ENCODE peak calls at places on chromosomes 11 and 22, in six cellular contexts. V, G, W, U, M and F are unnamed samples. For H3K79me2, the result is how much of the 10 kb centered on the place peaks cover.

GRCh38 chr11:106133529-106133928 is 56.1 kb downstream of the AASDHPPT start:
- DNase-seq in M (no peak), G (peak), W (no peak), V (peak), U (no peak), F (no peak)

GRCh38 chr11:128521697-128522062 is 65.7 kb downstream of the ETS1 start:
- DNase-seq in U (peak), V (no peak), M (peak), G (peak), W (no peak), F (peak)

GRCh38 chr11:87239001-87239400 is 201.3 kb downstream of the TMEM135 start:
- DNase-seq in V (no peak), M (no peak), G (no peak), W (no peak), U (no peak), F (no peak)

GRCh38 chr11:36372101-36372767 is 76.1 kb downstream of the PRR5L start:
- DNase-seq in V (peak), W (no peak), M (no peak), G (peak), U (no peak), F (no peak)

GRCh38 chr11:134730096-134730495 is 318.1 kb upstream of the B3GAT1 start:
- DNase-seq in U (no peak), M (no peak), V (no peak), G (no peak), W (no peak), F (no peak)

GRCh38 chr22:19974935-19975706 is 33.5 kb upstream of the TXNRD2 start:
- DNase-seq in V (peak), W (no peak), U (no peak), G (no peak), M (no peak), F (no peak)

GRCh38 chr11:131694526-131695424 is 324.4 kb downstream of the NTM start:
- DNase-seq in V (peak), U (peak), W (peak), M (peak), G (peak), F (peak)

GRCh38 chr22:22752556-22753477 is 108.4 kb downstream of the GGTLC2 start:
- DNase-seq in W (no peak), M (peak), V (peak), G (peak), U (no peak), F (no peak)

GRCh38 chr11:67374571-67375276 is 1.3 kb upstream of the CLCF1 start:
- DNase-seq in G (peak), U (no peak), V (peak), M (no peak), W (no peak), F (no peak)

GRCh38 chr11:127931811-127932210 is 655.5 kb downstream of the ETS1 start:
- DNase-seq in V (no peak), U (no peak), W (no peak), G (no peak), M (no peak), F (peak)

GRCh38 chr22:49951001-49951677 is 9.4 kb upstream of the PIM3 start:
- DNase-seq in W (no peak), V (peak), M (no peak), U (no peak), G (no peak), F (no peak)

GRCh38 chr22:32837142-32837541 is 35.6 kb downstream of the TIMP3 start:
- DNase-seq in M (no peak), W (no peak), G (no peak), V (no peak), U (no peak), F (no peak)

GRCh38 chr11:33258631-33259184 is 1.5 kb downstream of the HIPK3 start:
- DNase-seq in U (no peak), M (peak), W (no peak), G (peak), V (peak), F (no peak)

GRCh38 chr11:33941637-33942160 is 49.8 kb upstream of the LMO2 start:
- DNase-seq in U (peak), W (peak), V (no peak), M (no peak), G (peak), F (no peak)

GRCh38 chr22:48045369-48045768 is 1282.9 kb downstream of the TBC1D22A start:
- DNase-seq in V (no peak), G (no peak), W (no peak), U (no peak), M (peak), F (no peak)

GRCh38 chr11:132718711-132719641 is 813.3 kb downstream of the OPCML start:
- DNase-seq in V (no peak), U (no peak), W (no peak), M (peak), G (peak), F (no peak)

GRCh38 chr11:35619030-35619753 is 932 bp downstream of the FJX1 start:
- DNase-seq in G (peak), V (peak), U (peak), M (peak), W (no peak), F (peak)

GRCh38 chr11:46718155-46719019 is 626 bp upstream of the F2 start:
- DNase-seq in V (peak), M (no peak), G (no peak), U (no peak), W (no peak), F (no peak)

GRCh38 chr22:17664414-17665045 is 26.0 kb downstream of the BCL2L13 start:
- DNase-seq in U (no peak), M (no peak), V (no peak), W (no peak), G (no peak), F (no peak)

GRCh38 chr11:17921620-17922473 is 91.0 kb downstream of the SERGEF start:
- DNase-seq in M (no peak), U (no peak), G (peak), V (no peak), W (no peak), F (no peak)

GRCh38 chr11:2316169-2316962 is 14.6 kb downstream of the TSPAN32 start:
- DNase-seq in V (no peak), W (no peak), M (no peak), G (no peak), U (peak), F (no peak)

GRCh38 chr11:12137938-12138731 is 27.7 kb downstream of the MICAL2 start:
- DNase-seq in V (no peak), U (peak), G (peak), W (no peak), M (no peak), F (peak)

GRCh38 chr11:109371444-109372176 is 50.4 kb upstream of the C11orf87 start:
- DNase-seq in W (no peak), M (no peak), G (peak), U (peak), V (no peak), F (no peak)

GRCh38 chr11:11865449-11865848 is 23.7 kb downstream of the USP47 start:
- DNase-seq in M (no peak), G (no peak), V (no peak), U (no peak), W (no peak), F (no peak)

GRCh38 chr22:46067159-46068111 is 82.9 kb upstream of the PPARA start:
- DNase-seq in W (no peak), M (no peak), U (no peak), V (peak), G (peak), F (no peak)

GRCh38 chr22:48594757-48595510 is 1232.7 kb downstream of the BRD1 start:
- DNase-seq in M (no peak), U (no peak), G (no peak), V (no peak), W (no peak), F (no peak)

GRCh38 chr11:111762981-111763643 is 3.1 kb downstream of the PPP2R1B start:
- DNase-seq in U (no peak), V (peak), W (no peak), G (peak), M (no peak), F (peak)

GRCh38 chr22:50612715-50613221 is 12.2 kb downstream of the MAPK8IP2 start:
- DNase-seq in W (no peak), G (no peak), M (no peak), V (no peak), U (peak), F (peak)

GRCh38 chr22:25219948-25220442 is 556 bp downstream of the CRYBB2 start:
- DNase-seq in G (no peak), V (peak), W (no peak), M (no peak), U (no peak), F (no peak)

GRCh38 chr11:14414470-14415461 is 55.8 kb upstream of the RRAS2 start:
- DNase-seq in U (no peak), V (no peak), W (no peak), G (peak), M (no peak), F (no peak)

GRCh38 chr11:12287374-12288211 is 89.8 kb upstream of the PARVA start:
- DNase-seq in V (peak), M (no peak), U (peak), G (peak), W (peak), F (peak)

GRCh38 chr22:48882636-48883200 is 945.0 kb downstream of the BRD1 start:
- DNase-seq in M (no peak), G (no peak), W (no peak), V (no peak), U (no peak), F (no peak)

GRCh38 chr11:68021167-68021787 is 9.2 kb upstream of the NDUFS8 start:
- DNase-seq in V (peak), W (no peak), G (no peak), U (peak), M (peak), F (peak)

GRCh38 chr11:59097113-59097708 is 9.8 kb upstream of the FAM111B start:
- DNase-seq in W (peak), G (peak), M (peak), U (peak), V (peak), F (peak)

GRCh38 chr11:999009-999408 is 37.5 kb downstream of the MUC6 start:
- DNase-seq in U (no peak), G (no peak), V (no peak), M (no peak), W (no peak), F (no peak)

GRCh38 chr11:8586184-8586583 is 7.8 kb downstream of the STK33 start:
- DNase-seq in G (no peak), U (no peak), V (no peak), M (no peak), W (no peak), F (no peak)

GRCh38 chr11:69252494-69252845 is 41.5 kb upstream of the MYEOV start:
- DNase-seq in U (no peak), W (no peak), G (peak), M (no peak), V (no peak), F (no peak)

DNA sequence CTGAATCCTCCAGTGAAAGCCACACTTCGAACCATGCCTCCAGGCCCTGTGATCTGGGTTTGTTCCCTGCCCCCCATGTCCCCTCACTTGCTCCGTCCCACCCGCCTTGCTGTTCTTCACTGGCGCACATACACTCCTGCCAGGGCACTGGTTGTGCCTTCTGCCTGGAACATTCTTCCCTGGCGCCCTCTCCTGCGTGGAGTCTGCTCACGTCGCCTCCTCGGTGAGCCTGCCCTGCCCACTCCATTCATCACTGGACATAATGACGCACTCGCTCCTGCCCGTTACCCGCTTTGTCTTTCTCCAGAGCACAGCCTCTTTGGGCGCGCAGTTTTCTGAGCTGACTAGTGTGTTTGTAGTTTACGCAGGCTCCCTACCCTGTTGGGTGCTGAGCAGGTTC is 21.0 kb upstream of the MIEF1 start:
- DNase-seq in G (no peak), U (no peak), M (no peak), V (no peak), W (no peak), F (no peak)
- H3K79me2 ChIP-seq in G (under half), U (under half), M (half or more), V (under half), W (under half), F (under half)

GRCh38 chr22:26684173-26684572 is 26.8 kb downstream of the MIAT start:
- DNase-seq in M (no peak), W (no peak), V (no peak), U (no peak), G (no peak), F (no peak)
- H3K9ac ChIP-seq in M (no peak), W (no peak), V (no peak), U (no peak), G (no peak), F (no peak)

GRCh38 chr11:80702264-80702663 is 1261.4 kb upstream of the TENM4 start:
- DNase-seq in W (no peak), U (no peak), M (no peak), V (peak), G (no peak), F (no peak)
- TF ChIP-seq EZH2phosphoT487 in W (no peak), U (no peak), M (no peak), V (no peak), G (no peak), F (no peak)

DNA sequence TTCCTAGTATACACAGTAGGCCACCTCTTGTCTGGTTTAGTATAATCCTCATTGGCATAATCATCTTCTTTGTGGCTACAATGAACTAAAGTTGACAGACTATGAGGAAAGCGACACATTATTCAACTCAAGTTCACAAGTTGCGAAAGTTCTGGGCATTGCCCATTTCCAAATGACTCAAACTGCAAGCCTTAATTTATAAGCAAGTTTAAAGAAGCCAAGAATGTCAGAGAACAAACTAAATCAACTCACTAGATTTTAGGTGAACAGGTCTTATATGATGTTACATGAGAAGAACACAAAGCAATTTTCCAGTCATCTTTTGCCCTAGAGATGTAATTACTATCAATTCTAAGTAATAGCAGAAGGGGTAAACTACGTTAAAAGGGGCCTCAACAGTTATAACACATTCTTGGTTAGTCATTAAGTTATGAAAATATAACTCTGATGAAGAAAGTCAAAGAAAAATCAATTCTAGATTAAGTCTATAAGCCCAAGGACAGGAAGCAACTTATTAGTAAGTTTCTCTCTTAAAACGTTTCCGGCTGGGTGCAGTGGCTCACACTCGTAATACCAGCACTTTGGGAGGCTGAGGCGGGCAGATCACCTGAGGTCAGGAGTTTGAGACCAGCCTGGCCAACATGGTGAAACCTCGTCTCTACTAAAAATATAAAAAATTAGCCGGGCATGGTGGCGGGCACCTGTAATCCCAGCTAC is 21.5 kb downstream of the PICALM start:
- DNase-seq in U (no peak), G (peak), W (no peak), M (no peak), V (peak), F (no peak)
- H3K79me2 ChIP-seq in U (half or more), G (half or more), W (half or more), M (half or more), V (half or more), F (half or more)